ENCODE peak calls at places on chromosomes 3 and 15, in four cellular contexts. X, I, H and G are unnamed samples. For H3K4me1, the result is how much of the 10 kb centered on the place peaks cover.

GRCh38 chr15:52124270-52124878 is 11.8 kb upstream of the BCL2L10 start:
- DNase-seq in X (peak), I (no peak), H (no peak), G (peak)

GRCh38 chr3:179236676-179237301 is 14.1 kb downstream of the KCNMB3 start:
- DNase-seq in X (no peak), I (no peak), H (no peak), G (no peak)

GRCh38 chr3:46312996-46313395 is 40.9 kb upstream of the CCR2 start:
- DNase-seq in X (no peak), I (no peak), H (no peak), G (peak)

GRCh38 chr3:52495096-52495495 is at the start of gene STAB1:
- DNase-seq in X (no peak), I (no peak), H (peak), G (no peak)

GRCh38 chr3:67655364-67656121 is 1.1 kb upstream of the SUCLG2 start:
- DNase-seq in X (no peak), I (no peak), H (peak), G (no peak)

GRCh38 chr15:89171136-89172072 is 50.0 kb downstream of the RLBP1 start:
- DNase-seq in X (peak), I (peak), H (peak), G (peak)

GRCh38 chr3:29764059-29764458 is 483.2 kb downstream of the RBMS3 start:
- DNase-seq in X (peak), I (no peak), H (no peak), G (no peak)

GRCh38 chr3:46946416-46946815 is 30.1 kb downstream of the CCDC12 start:
- DNase-seq in X (no peak), I (no peak), H (no peak), G (peak)

GRCh38 chr15:26020871-26021270 is 157.7 kb upstream of the ATP10A start:
- DNase-seq in X (no peak), I (no peak), H (no peak), G (no peak)

GRCh38 chr3:190225186-190225692 is 97.0 kb downstream of the CLDN1 start:
- DNase-seq in X (peak), I (no peak), H (no peak), G (peak)

GRCh38 chr3:27532931-27533607 is 48.9 kb upstream of the SLC4A7 start:
- DNase-seq in X (peak), I (no peak), H (no peak), G (peak)

GRCh38 chr3:10370429-10370828 is 49.5 kb upstream of the SEC13 start:
- DNase-seq in X (peak), I (no peak), H (no peak), G (no peak)

GRCh38 chr15:38072507-38073277 is 138.3 kb downstream of the TMCO5A start:
- DNase-seq in X (peak), I (peak), H (peak), G (peak)

GRCh38 chr3:197404030-197404429 is 105.6 kb upstream of the DLG1 start:
- DNase-seq in X (no peak), I (no peak), H (no peak), G (no peak)

GRCh38 chr15:45855907-45856579 is 221.2 kb downstream of the SQOR start:
- DNase-seq in X (no peak), I (no peak), H (no peak), G (peak)

GRCh38 chr3:172085557-172085895 is 46.1 kb downstream of the FNDC3B start:
- DNase-seq in X (no peak), I (no peak), H (no peak), G (no peak)

GRCh38 chr3:186239321-186239720 is 122.7 kb downstream of the DGKG start:
- DNase-seq in X (no peak), I (no peak), H (no peak), G (no peak)

GRCh38 chr3:73727117-73727802 is 102.5 kb upstream of the PDZRN3 start:
- DNase-seq in X (peak), I (peak), H (peak), G (no peak)

GRCh38 chr3:51938780-51939425 is 2.8 kb downstream of the RRP9 start:
- DNase-seq in X (no peak), I (no peak), H (no peak), G (no peak)

GRCh38 chr15:77753238-77753873 is 120.6 kb upstream of the LINGO1 start:
- DNase-seq in X (peak), I (peak), H (no peak), G (no peak)

GRCh38 chr3:184889312-184889904 is 77.4 kb downstream of the VPS8 start:
- DNase-seq in X (no peak), I (no peak), H (no peak), G (no peak)

GRCh38 chr3:134094491-134094890 is 64.8 kb upstream of the SLCO2A1 start:
- DNase-seq in X (peak), I (no peak), H (no peak), G (no peak)

GRCh38 chr15:48868549-48868948 is 9.4 kb upstream of the EID1 start:
- DNase-seq in X (peak), I (no peak), H (no peak), G (peak)

GRCh38 chr3:56302417-56302816 is 165.8 kb downstream of the ERC2 start:
- DNase-seq in X (no peak), I (no peak), H (no peak), G (no peak)

GRCh38 chr15:63843901-63844317 is 10.2 kb upstream of the HERC1 start:
- DNase-seq in X (peak), I (no peak), H (no peak), G (peak)
- TF ChIP-seq CTCF in X (no peak), I (no peak), H (no peak), G (no peak)

GRCh38 chr3:16303037-16303436 is 38.0 kb downstream of the OXNAD1 start:
- DNase-seq in X (no peak), I (no peak), H (no peak), G (no peak)
- H3K4me1 ChIP-seq in X (under half), I (under half), H (under half), G (under half)

DNA sequence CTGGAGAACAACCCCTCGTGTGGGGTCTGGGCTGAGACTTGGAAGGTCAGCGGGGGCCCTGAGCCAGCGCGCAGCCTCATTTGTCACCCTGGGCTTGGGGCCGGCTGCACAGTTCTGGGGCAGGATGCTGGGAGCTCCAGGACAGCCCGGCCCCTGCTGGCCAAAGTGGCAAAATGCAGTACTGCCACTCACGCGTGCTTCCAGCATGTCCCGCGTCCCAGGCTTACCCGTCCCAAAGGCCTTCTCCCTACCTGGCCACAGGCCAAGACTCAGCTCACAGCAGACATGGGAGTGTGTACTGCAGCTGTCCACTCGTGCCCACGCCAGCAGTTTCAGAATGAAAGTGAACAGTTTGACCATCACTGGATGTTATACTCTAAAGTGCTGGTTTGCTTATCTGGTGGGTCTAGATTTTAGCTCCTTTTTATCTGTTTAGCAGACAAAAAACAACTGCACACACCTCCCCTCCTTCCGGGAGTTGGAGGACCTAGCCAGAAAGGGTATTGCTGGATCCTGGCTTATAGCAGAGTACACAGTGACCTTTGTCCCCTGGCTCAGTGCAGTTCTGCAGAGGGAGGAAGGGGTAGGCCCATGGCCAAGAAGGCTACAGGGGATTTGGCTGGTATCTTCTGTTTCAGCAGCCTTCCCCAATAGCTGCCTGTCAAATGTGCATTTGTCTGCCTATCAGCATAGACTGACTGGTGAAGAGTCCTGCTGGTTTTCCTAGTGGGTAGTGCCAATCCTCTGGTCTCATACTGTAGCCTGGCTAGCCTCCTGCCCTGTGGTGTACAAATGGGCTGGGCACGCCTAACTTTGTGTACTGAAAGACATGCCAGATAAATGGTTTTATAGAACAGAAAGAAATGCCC is 23.2 kb upstream of the IP6K2 start:
- DNase-seq in X (peak), I (peak), H (peak), G (no peak)
- H3K27ac ChIP-seq in X (no peak), I (no peak), H (peak), G (no peak)

DNA sequence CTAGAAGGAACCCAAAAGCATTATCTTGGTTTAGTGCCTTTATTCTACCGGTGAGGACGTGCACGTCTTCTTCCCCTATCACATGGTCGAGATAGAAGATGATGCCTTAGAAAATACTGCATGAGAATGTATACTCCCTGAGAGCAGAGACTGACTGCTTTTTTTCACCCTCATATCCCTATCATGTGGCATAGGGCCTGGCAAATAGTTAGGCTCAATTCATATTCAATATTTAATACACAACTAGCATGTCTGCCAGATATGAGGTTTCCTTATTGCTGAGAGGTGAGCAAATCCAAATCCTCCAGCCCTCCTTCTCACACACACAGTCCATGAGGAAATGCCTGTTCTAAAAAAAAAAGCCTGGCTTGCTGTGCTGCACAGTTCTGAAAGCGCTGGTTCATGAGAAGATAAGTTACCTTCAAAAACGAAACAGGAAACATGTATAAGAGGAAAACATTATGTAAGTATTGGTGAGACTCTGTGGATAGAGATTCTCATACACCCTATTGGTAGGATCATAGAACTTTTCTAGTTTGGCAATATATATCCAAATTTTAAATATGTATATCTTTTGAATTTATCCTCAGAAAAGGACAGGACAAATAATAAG is 15.5 kb upstream of the ACAP2 start:
- DNase-seq in X (peak), I (no peak), H (no peak), G (no peak)
- TF ChIP-seq CTCF in X (no peak), I (no peak), H (no peak), G (no peak)

DNA sequence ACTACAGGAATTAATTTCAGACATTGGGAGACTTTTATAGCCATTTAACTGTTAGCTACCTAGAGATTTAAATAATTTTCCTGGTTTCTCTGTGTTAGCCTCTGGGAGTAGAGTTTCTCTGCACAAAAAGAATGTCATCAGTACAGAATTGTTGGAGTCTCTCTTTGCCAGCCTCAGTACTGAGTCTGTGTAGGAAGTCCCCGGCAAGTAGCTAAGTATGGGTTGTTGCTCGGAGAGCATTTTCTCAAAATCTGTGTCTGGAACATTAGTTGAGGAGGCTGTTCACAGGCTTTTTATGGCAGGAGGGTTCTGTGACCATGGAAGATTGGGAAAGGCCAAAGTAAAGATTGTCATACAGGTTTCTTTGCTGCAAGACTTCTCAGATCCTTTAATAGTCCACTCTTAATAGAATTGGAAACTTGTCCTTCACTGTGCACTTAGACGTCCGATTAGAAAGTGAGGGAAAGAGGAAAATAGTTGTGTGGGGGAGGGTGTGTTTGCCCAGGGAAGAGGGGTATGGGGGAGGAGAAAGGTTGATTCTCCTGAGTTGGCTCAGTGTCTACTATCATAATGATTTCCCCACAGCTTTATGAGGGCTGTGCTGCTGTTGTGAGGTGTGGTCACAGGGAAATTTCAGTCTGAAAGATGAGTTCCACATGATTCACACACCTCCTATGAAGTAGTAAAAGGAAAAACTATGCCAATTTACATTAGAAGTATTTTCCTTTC is 207.1 kb downstream of the PTPRG start:
- DNase-seq in X (peak), I (no peak), H (no peak), G (peak)
- H3K4me1 ChIP-seq in X (under half), I (under half), H (under half), G (under half)